ENCODE peak calls at places on chromosomes 12 and 14, in four cellular contexts. L is CD8-positive, alpha-beta T cell; X is tibial nerve; S is ascending aorta. H is an unnamed sample.

GRCh38 chr12:12070674-12071661 is at the start of gene BCL2L14:
- DNase-seq in L (no peak), X (no peak), S (no peak), H (no peak)

GRCh38 chr12:66296171-66296683 is 6.1 kb upstream of the HELB start:
- DNase-seq in L (no peak), X (no peak), S (no peak), H (no peak)

GRCh38 chr14:36510078-36510799 is 9.8 kb downstream of the NKX2-1 start:
- DNase-seq in L (no peak), X (no peak), S (no peak), H (no peak)

GRCh38 chr12:110248096-110248447 is 33.0 kb upstream of the ATP2A2 start:
- DNase-seq in L (no peak), X (no peak), S (no peak), H (no peak)

GRCh38 chr12:50718760-50719159 is 45.1 kb upstream of the ATF1 start:
- DNase-seq in L (no peak), X (no peak), S (no peak), H (no peak)

GRCh38 chr14:92106095-92106937 is at the start of gene ATXN3:
- DNase-seq in L (peak; percentile 98), X (peak; percentile 94), S (peak; percentile 98), H (peak; percentile 98)

GRCh38 chr12:26630546-26631027 is 202.4 kb downstream of the ITPR2 start:
- DNase-seq in L (no peak), X (no peak), S (no peak), H (no peak)

GRCh38 chr12:88889326-88890110 is 309.2 kb upstream of the KITLG start:
- DNase-seq in L (no peak), X (no peak), S (no peak), H (no peak)

GRCh38 chr12:41932470-41932991 is 212.1 kb downstream of the GXYLT1 start:
- DNase-seq in L (peak; percentile 17), X (peak; percentile 36), S (peak; percentile 78), H (peak; percentile 81)

GRCh38 chr12:122886161-122886560 is 9.8 kb downstream of the VPS37B start:
- DNase-seq in L (no peak), X (no peak), S (peak; percentile 11), H (no peak)

GRCh38 chr12:13745100-13745678 is 236.2 kb downstream of the GRIN2B start:
- DNase-seq in L (no peak), X (no peak), S (no peak), H (no peak)

GRCh38 chr12:71972441-71973074 is 33.9 kb downstream of the TPH2 start:
- DNase-seq in L (no peak), X (no peak), S (no peak), H (no peak)

GRCh38 chr14:106844608-106845285 is 1318.4 kb downstream of the TMEM121 start:
- DNase-seq in L (peak; percentile 69), X (peak; percentile 52), S (peak; percentile 80), H (peak; percentile 82)

GRCh38 chr14:98974113-98974512 is 297.9 kb downstream of the BCL11B start:
- DNase-seq in L (no peak), X (no peak), S (no peak), H (no peak)

GRCh38 chr14:61326847-61327246 is 5.5 kb downstream of the PRKCH start:
- DNase-seq in L (no peak), X (peak; percentile 63), S (no peak), H (no peak)

GRCh38 chr12:124750149-124750656 is 113.5 kb downstream of the SCARB1 start:
- DNase-seq in L (no peak), X (no peak), S (no peak), H (no peak)

GRCh38 chr14:79424462-79424861 is 786.8 kb downstream of the DIO2 start:
- DNase-seq in L (no peak), X (no peak), S (no peak), H (no peak)

GRCh38 chr14:95294834-95295599 is 24.7 kb downstream of the CLMN start:
- DNase-seq in L (no peak), X (no peak), S (no peak), H (no peak)

GRCh38 chr14:44626423-44626822 is 119.3 kb upstream of the FSCB start:
- DNase-seq in L (no peak), X (no peak), S (no peak), H (no peak)

GRCh38 chr12:29741342-29742241 is 42.1 kb downstream of the TMTC1 start:
- DNase-seq in L (no peak), X (no peak), S (no peak), H (no peak)

GRCh38 chr14:32336702-32337101 is 7.6 kb downstream of the AKAP6 start:
- DNase-seq in L (no peak), X (no peak), S (no peak), H (no peak)

GRCh38 chr12:52029686-52030085 is 21.6 kb upstream of the NR4A1 start:
- DNase-seq in L (no peak), X (no peak), S (no peak), H (no peak)

DNA sequence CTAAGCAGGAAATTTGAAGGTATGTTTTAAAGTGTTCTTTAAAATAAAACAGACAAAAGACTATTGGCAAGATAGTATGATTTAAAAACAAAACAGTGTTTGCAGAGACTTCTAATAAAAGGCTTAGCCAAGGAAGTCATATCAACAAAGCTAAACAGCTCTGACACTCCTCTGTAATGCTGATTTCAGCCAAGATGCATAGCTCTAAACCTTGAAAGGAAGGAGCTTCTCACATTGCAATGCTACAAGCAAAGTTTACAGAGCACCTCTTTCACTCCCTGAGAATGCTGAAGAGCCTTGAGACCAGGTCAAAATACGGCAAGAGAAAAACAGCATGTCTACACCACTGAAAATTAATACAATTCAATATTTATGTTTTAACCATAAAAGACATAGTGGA is 51.8 kb downstream of the PARP11 start:
- DNase-seq in L (no peak), X (no peak), S (no peak), H (no peak)
- H3K4me3 ChIP-seq in L (no peak overlapping the region), X (no peak overlapping the region), S (no peak overlapping the region), H (no peak overlapping the region)

DNA sequence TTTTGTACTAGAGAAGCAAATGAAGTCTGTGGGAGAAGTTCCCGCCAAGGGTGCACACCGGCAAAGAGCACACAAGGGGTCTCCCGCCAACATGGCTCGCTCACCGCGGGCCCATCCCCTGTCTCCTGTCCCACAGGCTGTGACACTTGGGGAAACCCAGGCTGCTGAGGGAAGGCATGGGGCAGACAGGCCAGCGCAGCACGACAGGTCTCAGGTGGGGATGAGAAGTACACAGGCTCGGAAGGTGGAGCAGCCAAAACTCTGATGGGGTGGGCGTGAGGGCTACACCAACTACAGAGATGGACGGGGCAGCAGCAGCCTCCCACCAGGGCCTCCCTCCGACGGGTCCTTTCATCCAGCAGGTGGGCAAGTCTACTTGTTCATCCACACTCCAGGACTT is 64.4 kb downstream of the RNF34 start:
- DNase-seq in L (no peak), X (no peak), S (no peak), H (no peak)
- H3K27ac ChIP-seq in L (no peak overlapping the region), X (no peak overlapping the region), S (no peak overlapping the region), H (no peak overlapping the region)

GRCh38 chr14:89024691-89025090 is 200.2 kb downstream of the TTC8 start:
- DNase-seq in L (no peak), X (no peak), S (no peak), H (no peak)

GRCh38 chr14:89025581-89026236 is 201.3 kb downstream of the TTC8 start:
- DNase-seq in L (no peak), X (no peak), S (no peak), H (peak; percentile 85)

GRCh38 chr14:89029961-89030694 is 205.7 kb downstream of the TTC8 start:
- DNase-seq in L (no peak), X (no peak), S (no peak), H (no peak)

GRCh38 chr14:89028462-89029134 is 204.1 kb downstream of the TTC8 start:
- DNase-seq in L (no peak), X (no peak), S (no peak), H (no peak)

GRCh38 chr14:89027097-89027740 is 202.8 kb downstream of the TTC8 start:
- DNase-seq in L (peak; percentile 54), X (no peak), S (peak; percentile 73), H (no peak)
- H3K4me3 ChIP-seq in L (peak overlapping the region; percentile 61), X (peak overlapping the region; percentile 47), S (peak overlapping the region; percentile 78), H (peak overlapping the region; percentile 52)

GRCh38 chr14:47102472-47102871 is 450.9 kb upstream of the RPL10L start:
- DNase-seq in L (no peak), X (no peak), S (no peak), H (no peak)
- H3K27ac ChIP-seq in L (no peak overlapping the region), X (no peak overlapping the region), S (no peak overlapping the region), H (no peak overlapping the region)

GRCh38 chr14:64919618-64920017 is 5.4 kb downstream of the CHURC1 start:
- DNase-seq in L (no peak), X (no peak), S (peak; percentile 80), H (no peak)

GRCh38 chr14:64918216-64918615 is 4.0 kb downstream of the CHURC1 start:
- DNase-seq in L (no peak), X (no peak), S (no peak), H (no peak)

GRCh38 chr14:64920465-64920864 is 6.2 kb downstream of the CHURC1 start:
- DNase-seq in L (no peak), X (no peak), S (no peak), H (no peak)

GRCh38 chr14:64915797-64916196 is 1.5 kb downstream of the CHURC1 start:
- DNase-seq in L (no peak), X (no peak), S (no peak), H (no peak)

DNA sequence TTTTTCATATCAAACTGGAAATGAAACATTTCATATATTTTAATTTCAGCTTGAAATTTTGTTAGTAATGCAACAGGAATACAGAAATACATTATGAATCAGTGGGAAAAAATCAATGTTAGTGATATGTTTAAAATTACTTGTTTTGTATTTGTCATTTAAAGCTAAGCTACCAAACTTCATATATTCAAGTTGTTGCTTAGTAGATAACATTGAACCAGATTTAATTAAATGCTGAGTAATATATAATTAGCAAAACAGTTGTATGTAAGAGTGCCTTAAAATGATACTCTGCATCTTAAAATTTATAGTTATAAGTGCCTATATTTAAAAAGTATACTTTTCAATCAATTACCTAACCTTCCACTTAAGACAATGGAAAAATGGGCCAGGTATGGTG is 5.0 kb downstream of the CHURC1 start:
- DNase-seq in L (no peak), X (no peak), S (no peak), H (no peak)
- H3K4me3 ChIP-seq in L (no peak overlapping the region), X (no peak overlapping the region), S (no peak overlapping the region), H (no peak overlapping the region)

GRCh38 chr14:75280448-75280830 is 1.8 kb downstream of the FOS start:
- DNase-seq in L (no peak), X (no peak), S (no peak), H (no peak)
- H3K27ac ChIP-seq in L (no peak overlapping the region), X (peak overlapping the region; percentile 99), S (peak overlapping the region; percentile 95), H (peak overlapping the region; percentile 97)

DNA sequence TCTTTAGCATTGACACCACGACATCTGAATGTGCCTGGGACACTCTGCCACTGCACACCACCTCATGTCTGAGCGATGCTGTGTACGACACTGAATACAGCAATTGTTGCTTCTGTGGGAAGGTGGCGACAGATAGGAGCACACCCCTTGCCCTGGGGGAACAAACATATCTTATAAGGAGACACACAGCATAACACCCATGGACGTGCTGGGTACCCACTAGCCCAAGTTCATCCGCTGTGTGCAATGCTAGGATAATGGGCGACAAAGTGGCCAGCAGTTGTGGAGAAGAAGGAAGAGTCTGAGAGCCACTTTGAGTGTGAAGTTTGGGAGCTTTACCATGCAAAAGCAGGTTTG is 61.1 kb downstream of the VWF start:
- DNase-seq in L (no peak), X (no peak), S (no peak), H (no peak)
- H3K4me3 ChIP-seq in L (no peak overlapping the region), X (no peak overlapping the region), S (no peak overlapping the region), H (no peak overlapping the region)